ENCODE peak calls at places on chromosomes 4 and X, in six cellular contexts. E is fibroblast of villous mesenchyme; W is cardiac fibroblast; K is astrocyte of the spinal cord; S is CD8-positive, alpha-beta memory T cell; T is lower leg skin. O is an unnamed sample.

GRCh38 chrX:96685205-96686099 is 810 bp downstream of the DIAPH2 start:
- DNase-seq in E (peak), W (peak), K (peak), S (peak), T (peak), O (peak)

GRCh38 chr4:147674073-147674472 is 9.9 kb downstream of the PRMT9 start:
- DNase-seq in E (no peak), W (no peak), K (no peak), S (no peak), T (no peak), O (no peak)

GRCh38 chr4:23728393-23728792 is 161.5 kb downstream of the PPARGC1A start:
- DNase-seq in E (peak), W (peak), K (peak), S (no peak), T (no peak), O (no peak)

GRCh38 chrX:16750136-16750535 is 30.7 kb downstream of the SYAP1 start:
- DNase-seq in E (peak), W (no peak), K (no peak), S (no peak), T (no peak), O (no peak)

GRCh38 chrX:19875051-19875432 is 12.4 kb downstream of the SH3KBP1 start:
- DNase-seq in E (no peak), W (no peak), K (no peak), S (no peak), T (no peak), O (peak)

GRCh38 chr4:25032126-25032525 is 1.4 kb upstream of the LGI2 start:
- DNase-seq in E (no peak), W (peak), K (peak), S (no peak), T (no peak), O (no peak)

GRCh38 chr4:159232465-159233106 is 129.7 kb downstream of the RAPGEF2 start:
- DNase-seq in E (no peak), W (no peak), K (no peak), S (no peak), T (no peak), O (no peak)

GRCh38 chrX:125680366-125680765 is 360.7 kb downstream of the TEX13C start:
- DNase-seq in E (no peak), W (no peak), K (no peak), S (no peak), T (no peak), O (no peak)

DNA sequence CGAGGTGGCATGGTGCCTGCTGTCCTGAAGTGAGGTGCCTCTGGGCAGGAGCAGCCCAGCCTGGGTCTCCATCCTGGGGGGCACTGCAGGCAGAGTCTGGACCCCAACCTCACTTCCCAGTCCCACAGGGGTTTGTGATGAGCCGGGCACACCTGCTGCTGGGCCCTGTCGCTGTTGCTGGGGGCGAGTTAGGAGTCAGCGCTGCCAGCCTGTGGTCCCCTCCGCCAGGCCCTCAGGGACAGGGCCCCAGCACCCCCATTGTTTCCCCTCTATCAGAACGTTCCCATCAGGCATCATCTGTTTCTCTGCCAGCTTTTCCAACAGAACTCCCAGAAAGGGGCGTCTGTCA is 23.4 kb downstream of the WFS1 start:
- DNase-seq in E (no peak), W (no peak), K (no peak), S (no peak), T (no peak), O (no peak)
- H3K4me3 ChIP-seq in E (no peak), W (no peak), K (no peak), S (no peak), T (no peak), O (no peak)

GRCh38 chr4:3705236-3705987 is 60.8 kb upstream of the ADRA2C start:
- DNase-seq in E (no peak), W (no peak), K (no peak), S (no peak), T (no peak), O (no peak)
- H3K4me3 ChIP-seq in E (no peak), W (no peak), K (no peak), S (no peak), T (no peak), O (no peak)

GRCh38 chrX:71618303-71618721 is at the start of gene CXCR3:
- DNase-seq in E (no peak), W (no peak), K (peak), S (peak), T (no peak), O (peak)

GRCh38 chrX:71617742-71618141 is 569 bp downstream of the CXCR3 start:
- DNase-seq in E (no peak), W (no peak), K (no peak), S (no peak), T (no peak), O (no peak)

GRCh38 chrX:71615954-71616353 is 2.4 kb downstream of the CXCR3 start:
- DNase-seq in E (no peak), W (no peak), K (no peak), S (no peak), T (no peak), O (no peak)

GRCh38 chrX:71615056-71615455 is 3.3 kb downstream of the CXCR3 start:
- DNase-seq in E (no peak), W (no peak), K (no peak), S (no peak), T (no peak), O (no peak)

GRCh38 chrX:71616672-71617529 is 1.4 kb downstream of the CXCR3 start:
- DNase-seq in E (no peak), W (no peak), K (no peak), S (peak), T (no peak), O (peak)
- H3K4me3 ChIP-seq in E (no peak), W (no peak), K (no peak), S (peak), T (no peak), O (no peak)

GRCh38 chr4:119139822-119140252 is 4.2 kb downstream of the MYOZ2 start:
- DNase-seq in E (no peak), W (no peak), K (no peak), S (no peak), T (no peak), O (no peak)
- H3K4me3 ChIP-seq in E (no peak), W (no peak), K (no peak), S (no peak), T (no peak), O (no peak)

GRCh38 chr4:183617075-183617474 is 41.9 kb downstream of the RWDD4 start:
- DNase-seq in E (no peak), W (no peak), K (no peak), S (no peak), T (no peak), O (no peak)
- H3K4me3 ChIP-seq in E (no peak), W (no peak), K (no peak), S (no peak), T (no peak), O (no peak)

GRCh38 chr4:152356428-152357034 is 179.4 kb downstream of the FBXW7 start:
- DNase-seq in E (peak), W (peak), K (no peak), S (no peak), T (no peak), O (no peak)

GRCh38 chr4:152348670-152349069 is 187.2 kb downstream of the FBXW7 start:
- DNase-seq in E (peak), W (peak), K (peak), S (no peak), T (no peak), O (peak)

GRCh38 chr4:152351080-152351479 is 184.8 kb downstream of the FBXW7 start:
- DNase-seq in E (no peak), W (no peak), K (no peak), S (no peak), T (no peak), O (no peak)

GRCh38 chr4:152352215-152352614 is 183.7 kb downstream of the FBXW7 start:
- DNase-seq in E (no peak), W (peak), K (no peak), S (no peak), T (no peak), O (no peak)

GRCh38 chr4:152352645-152353116 is 183.2 kb downstream of the FBXW7 start:
- DNase-seq in E (peak), W (peak), K (peak), S (no peak), T (peak), O (peak)
- H3K4me3 ChIP-seq in E (peak), W (peak), K (peak), S (no peak), T (peak), O (peak)

GRCh38 chr4:48193921-48194320 is 59.9 kb upstream of the TXK start:
- DNase-seq in E (no peak), W (no peak), K (no peak), S (no peak), T (no peak), O (no peak)
- H3K4me3 ChIP-seq in E (no peak), W (no peak), K (no peak), S (no peak), T (no peak), O (no peak)

GRCh38 chr4:7103599-7104365 is 35.9 kb upstream of the GRPEL1 start:
- DNase-seq in E (no peak), W (no peak), K (no peak), S (no peak), T (peak), O (no peak)
- H3K4me3 ChIP-seq in E (peak), W (peak), K (peak), S (peak), T (no peak), O (no peak)

O was measured in DND-41.